ENCODE peak calls at places on chromosomes 3 and 15, in seven cellular contexts. Z, O, P, W, X, L and T are unnamed samples.

GRCh38 chr3:12670365-12670764 is 6.4 kb upstream of the RAF1 start:
- DNase-seq in O (no peak), X (no peak), W (no peak), L (no peak), Z (no peak), P (no peak), T (no peak)

GRCh38 chr15:63056843-63057242 is 14.3 kb downstream of the TPM1 start:
- DNase-seq in X (peak), L (no peak), O (no peak), Z (no peak), P (no peak), W (no peak), T (no peak)

GRCh38 chr3:122918576-122919290 is 108.8 kb downstream of the SEMA5B start:
- DNase-seq in P (no peak), L (no peak), W (no peak), O (no peak), Z (no peak), X (no peak), T (no peak)

GRCh38 chr15:57384816-57385215 is 8.5 kb downstream of the CGNL1 start:
- DNase-seq in L (no peak), O (no peak), W (no peak), P (no peak), Z (no peak), X (peak), T (no peak)

GRCh38 chr3:45981321-45982038 is 14.1 kb downstream of the FYCO1 start:
- DNase-seq in W (no peak), Z (no peak), L (no peak), P (no peak), X (no peak), O (no peak), T (no peak)

GRCh38 chr3:65729553-65729952 is 309.2 kb downstream of the MAGI1 start:
- DNase-seq in W (no peak), L (no peak), P (no peak), X (peak), Z (no peak), O (no peak), T (no peak)

GRCh38 chr3:89504432-89504831 is 397.0 kb downstream of the EPHA3 start:
- DNase-seq in Z (no peak), X (no peak), L (no peak), O (no peak), W (no peak), P (no peak), T (peak)

GRCh38 chr15:98678484-98678883 is 30.1 kb downstream of the IGF1R start:
- DNase-seq in O (no peak), X (no peak), W (no peak), L (no peak), P (no peak), Z (no peak), T (no peak)

GRCh38 chr3:117633207-117633606 is 923.6 kb downstream of the TUSC7 start:
- DNase-seq in L (no peak), O (no peak), W (no peak), P (no peak), Z (no peak), X (no peak), T (no peak)

GRCh38 chr3:150346956-150347863 is 60.9 kb upstream of the TSC22D2 start:
- DNase-seq in L (no peak), X (no peak), P (no peak), O (no peak), Z (no peak), W (no peak), T (no peak)

GRCh38 chr15:52448010-52448890 is 80.4 kb downstream of the MYO5A start:
- DNase-seq in L (no peak), Z (no peak), X (no peak), O (no peak), P (no peak), W (no peak), T (no peak)

GRCh38 chr15:58489289-58489688 is 57.5 kb downstream of the LIPC start:
- DNase-seq in O (no peak), P (no peak), L (no peak), X (no peak), W (no peak), Z (no peak), T (no peak)

GRCh38 chr15:73328149-73328820 is 40.5 kb downstream of the HCN4 start:
- DNase-seq in X (no peak), Z (no peak), O (no peak), W (no peak), L (no peak), P (no peak), T (no peak)

GRCh38 chr3:56926513-56927282 is 124.9 kb upstream of the ARHGEF3 start:
- DNase-seq in L (no peak), W (no peak), P (no peak), X (no peak), O (no peak), Z (no peak), T (no peak)